ENCODE peak calls at places on chromosomes 5 and 9, in nine cellular contexts. E, F, A, T, O, R, I, K and B are unnamed samples.
A peak's percentile ranks its signal among the peaks of the same experiment; 100 is the strongest.

GRCh38 chr5:53170748-53171349 is 61.3 kb upstream of the MOCS2 start:
- DNase-seq in E (peak; percentile 53), F (peak; percentile 4), A (peak; percentile 73), T (peak; percentile 64), O (peak; percentile 54), R (peak; percentile 19), I (no peak), K (peak; percentile 12), B (no peak)

GRCh38 chr5:104344809-104345512 is 782.4 kb upstream of the NUDT12 start:
- DNase-seq in E (no peak), F (no peak), A (no peak), T (peak; percentile 10), O (no peak), R (no peak), I (no peak), K (no peak), B (no peak)

GRCh38 chr5:179821298-179822058 is 773 bp downstream of the SQSTM1 start:
- DNase-seq in E (peak; percentile 87), F (peak; percentile 57), A (peak; percentile 97), T (peak; percentile 81), O (peak; percentile 97), R (peak; percentile 86), I (peak; percentile 99), K (peak; percentile 76), B (peak; percentile 95)

GRCh38 chr9:19306568-19306967 is 73.5 kb downstream of the RPS6 start:
- DNase-seq in E (no peak), F (no peak), A (no peak), T (no peak), O (no peak), R (no peak), I (no peak), K (no peak), B (no peak)

GRCh38 chr9:136416427-136416826 is 6.0 kb downstream of the PMPCA start:
- DNase-seq in E (no peak), F (no peak), A (no peak), T (no peak), O (no peak), R (no peak), I (no peak), K (no peak), B (no peak)

GRCh38 chr9:104911029-104911607 is 16.8 kb downstream of the ABCA1 start:
- DNase-seq in E (no peak), F (no peak), A (peak; percentile 34), T (peak; percentile 36), O (no peak), R (no peak), I (no peak), K (no peak), B (no peak)

GRCh38 chr5:80109549-80110478 is 74.7 kb downstream of the THBS4 start:
- DNase-seq in E (peak; percentile 53), F (no peak), A (no peak), T (no peak), O (no peak), R (no peak), I (peak; percentile 77), K (peak; percentile 23), B (no peak)

GRCh38 chr9:35553670-35554543 is 51.2 kb upstream of the TESK1 start:
- DNase-seq in E (peak; percentile 90), F (peak; percentile 55), A (peak; percentile 79), T (peak; percentile 47), O (peak; percentile 56), R (peak; percentile 71), I (peak; percentile 74), K (peak; percentile 63), B (no peak)

GRCh38 chr9:93686127-93686879 is 109.9 kb downstream of the PHF2 start:
- DNase-seq in E (no peak), F (no peak), A (no peak), T (no peak), O (no peak), R (no peak), I (peak; percentile 3), K (no peak), B (peak; percentile 73)

GRCh38 chr9:8486095-8486494 is 686.5 kb upstream of the DMAC1 start:
- DNase-seq in E (peak; percentile 78), F (no peak), A (no peak), T (no peak), O (peak; percentile 65), R (peak; percentile 64), I (peak; percentile 32), K (peak; percentile 56), B (no peak)

GRCh38 chr9:124037790-124038189 is 26.2 kb downstream of the LHX2 start:
- DNase-seq in E (peak; percentile 54), F (no peak), A (no peak), T (no peak), O (no peak), R (no peak), I (no peak), K (no peak), B (no peak)

GRCh38 chr5:14580037-14581034 is 1.3 kb upstream of the OTULINL start:
- DNase-seq in E (no peak), F (no peak), A (no peak), T (no peak), O (peak; percentile 73), R (no peak), I (no peak), K (no peak), B (no peak)

GRCh38 chr5:64923151-64923685 is 154.5 kb downstream of the CWC27 start:
- DNase-seq in E (peak; percentile 4), F (no peak), A (no peak), T (no peak), O (no peak), R (no peak), I (no peak), K (no peak), B (no peak)

GRCh38 chr5:169599451-169599850 is 15.9 kb downstream of the SPDL1 start:
- DNase-seq in E (no peak), F (no peak), A (no peak), T (no peak), O (no peak), R (no peak), I (no peak), K (no peak), B (no peak)

GRCh38 chr5:172819569-172819968 is 14.5 kb upstream of the ERGIC1 start:
- DNase-seq in E (no peak), F (no peak), A (no peak), T (no peak), O (no peak), R (no peak), I (no peak), K (no peak), B (no peak)

GRCh38 chr9:95181226-95181818 is 136.2 kb downstream of the FANCC start:
- DNase-seq in E (peak; percentile 28), F (no peak), A (no peak), T (no peak), O (no peak), R (no peak), I (no peak), K (no peak), B (no peak)

GRCh38 chr9:95185931-95186330 is 131.6 kb downstream of the FANCC start:
- DNase-seq in E (no peak), F (no peak), A (no peak), T (no peak), O (no peak), R (no peak), I (no peak), K (no peak), B (no peak)

GRCh38 chr9:95177617-95178016 is 139.9 kb downstream of the FANCC start:
- DNase-seq in E (no peak), F (no peak), A (no peak), T (no peak), O (no peak), R (no peak), I (no peak), K (no peak), B (no peak)

GRCh38 chr9:95181845-95182244 is 135.7 kb downstream of the FANCC start:
- DNase-seq in E (no peak), F (no peak), A (no peak), T (no peak), O (no peak), R (no peak), I (no peak), K (no peak), B (no peak)

GRCh38 chr9:95182854-95183563 is 134.5 kb downstream of the FANCC start:
- DNase-seq in E (peak; percentile 81), F (no peak), A (no peak), T (no peak), O (no peak), R (peak; percentile 33), I (no peak), K (peak; percentile 65), B (no peak)
- TF ChIP-seq CTCF in E (peak; percentile 68), F (peak; percentile 56), A (no peak), T (no peak), O (no peak), R (peak; percentile 27), I (peak; percentile 39), K (peak; percentile 14), B (peak; percentile 42)

GRCh38 chr9:26723486-26723885 is 169.1 kb downstream of the CAAP1 start:
- DNase-seq in E (peak; percentile 95), F (peak; percentile 49), A (no peak), T (no peak), O (peak; percentile 15), R (peak; percentile 80), I (peak; percentile 6), K (peak; percentile 90), B (peak; percentile 80)
- TF ChIP-seq CTCF in E (peak; percentile 93), F (peak; percentile 56), A (no peak), T (peak; percentile 48), O (no peak), R (peak; percentile 58), I (no peak), K (peak; percentile 55), B (peak; percentile 30)

DNA sequence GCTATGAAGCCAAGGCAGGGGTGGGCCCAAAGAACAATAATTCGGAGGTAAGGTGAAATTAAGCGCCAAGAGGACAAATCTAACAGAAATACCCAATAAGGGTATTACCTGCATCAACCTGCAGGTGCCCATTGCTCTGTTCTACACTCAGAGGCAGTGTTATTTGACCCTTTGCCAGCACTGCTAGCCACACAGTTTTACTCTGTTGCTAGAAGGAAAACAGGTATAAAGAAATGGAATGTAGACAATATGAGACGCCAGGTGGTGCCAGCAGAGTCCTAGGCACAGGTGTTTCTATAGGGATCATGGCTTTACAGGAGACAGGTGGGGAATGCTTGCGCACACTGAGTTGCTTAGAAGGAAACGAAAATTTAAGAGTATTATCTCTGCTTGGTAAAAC is 201.3 kb downstream of the HTR1A start:
- DNase-seq in E (peak; percentile 26), F (no peak), A (no peak), T (no peak), O (no peak), R (no peak), I (no peak), K (no peak), B (no peak)
- TF ChIP-seq CTCF in E (peak; percentile 22), F (no peak), A (no peak), T (no peak), O (no peak), R (no peak), I (no peak), K (no peak), B (no peak)

DNA sequence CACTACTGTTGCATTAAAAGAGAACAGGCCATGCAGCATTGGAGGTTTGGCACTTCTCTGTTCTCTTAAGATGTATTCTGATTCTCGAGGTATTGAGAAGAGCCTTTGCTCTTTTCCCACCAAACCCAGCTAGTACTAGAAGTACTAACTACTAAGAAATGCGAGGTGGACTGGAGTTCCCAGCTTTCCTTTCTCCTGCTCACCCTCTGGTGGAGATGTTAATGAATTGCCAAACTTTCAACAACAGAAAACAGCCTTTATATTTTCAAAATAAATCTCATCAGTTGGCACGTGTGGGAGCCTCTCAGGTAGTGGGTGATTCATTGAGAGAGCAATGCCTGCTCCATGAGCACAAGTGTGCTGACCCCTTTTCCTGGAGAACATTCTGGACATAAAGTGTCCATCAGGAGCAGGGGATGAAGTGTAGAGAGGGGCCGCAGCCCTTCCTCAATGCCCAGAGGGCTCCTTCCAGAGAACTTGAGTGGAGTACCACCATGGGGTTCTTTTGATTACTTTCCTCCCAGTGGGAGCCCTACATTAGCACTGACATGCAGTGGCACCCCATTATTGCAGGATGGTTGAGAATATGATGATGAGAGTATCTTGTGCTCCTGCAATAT is 45.7 kb downstream of the TMEM174 start:
- DNase-seq in E (peak; percentile 69), F (no peak), A (peak; percentile 60), T (peak; percentile 38), O (no peak), R (no peak), I (no peak), K (no peak), B (no peak)
- TF ChIP-seq CTCF in E (peak; percentile 42), F (peak; percentile 51), A (peak; percentile 38), T (peak; percentile 68), O (no peak), R (peak; percentile 52), I (no peak), K (no peak), B (peak; percentile 71)